ENCODE peak calls at places on chromosomes 7 and 10, in four cellular contexts. One of them, this sample, is unnamed.

GRCh38 chr10:124669824-124670654 is 74.1 kb downstream of the FAM53B start:
- DNase-seq in GM23338: no peak
- DNase-seq in PC-3: no peak
- DNase-seq in astrocyte of the spinal cord: no peak
- DNase-seq in this sample: no peak

GRCh38 chr7:129203050-129203741 is 14.8 kb downstream of the SMO start:
- DNase-seq in GM23338: no peak
- DNase-seq in PC-3: no peak
- DNase-seq in astrocyte of the spinal cord: no peak
- DNase-seq in this sample: no peak

GRCh38 chr10:79202188-79203013 is 133.6 kb downstream of the ZMIZ1 start:
- DNase-seq in GM23338: peak
- DNase-seq in PC-3: peak
- DNase-seq in astrocyte of the spinal cord: peak
- DNase-seq in this sample: peak

GRCh38 chr10:99172130-99172738 is 63.4 kb downstream of the HPSE2 start:
- DNase-seq in GM23338: peak
- DNase-seq in PC-3: peak
- DNase-seq in astrocyte of the spinal cord: peak
- DNase-seq in this sample: peak

GRCh38 chr10:50422259-50422658 is 170.9 kb upstream of the ASAH2 start:
- DNase-seq in GM23338: no peak
- DNase-seq in PC-3: peak
- DNase-seq in astrocyte of the spinal cord: no peak
- DNase-seq in this sample: no peak

GRCh38 chr10:122141821-122142651 is 129.1 kb upstream of the BTBD16 start:
- DNase-seq in GM23338: no peak
- DNase-seq in PC-3: peak
- DNase-seq in astrocyte of the spinal cord: peak
- DNase-seq in this sample: no peak

GRCh38 chr7:19239951-19240350 is 94.7 kb upstream of the FERD3L start:
- DNase-seq in GM23338: no peak
- DNase-seq in PC-3: no peak
- DNase-seq in astrocyte of the spinal cord: no peak
- DNase-seq in this sample: no peak

GRCh38 chr7:123431075-123431614 is 103.2 kb downstream of the IQUB start:
- DNase-seq in GM23338: peak
- DNase-seq in PC-3: no peak
- DNase-seq in astrocyte of the spinal cord: no peak
- DNase-seq in this sample: no peak

GRCh38 chr7:1925349-1925748 is 255.3 kb downstream of the ELFN1 start:
- DNase-seq in GM23338: peak
- DNase-seq in PC-3: peak
- DNase-seq in astrocyte of the spinal cord: no peak
- DNase-seq in this sample: no peak

GRCh38 chr10:17161788-17162187 is 32.2 kb upstream of the CUBN start:
- DNase-seq in GM23338: no peak
- DNase-seq in PC-3: no peak
- DNase-seq in astrocyte of the spinal cord: no peak
- DNase-seq in this sample: no peak

GRCh38 chr10:103492655-103493261 is 747 bp upstream of the NEURL1 start:
- DNase-seq in GM23338: no peak
- DNase-seq in PC-3: no peak
- DNase-seq in astrocyte of the spinal cord: no peak
- DNase-seq in this sample: no peak

GRCh38 chr10:110376021-110376773 is 71.5 kb upstream of the SMNDC1 start:
- DNase-seq in GM23338: no peak
- DNase-seq in PC-3: no peak
- DNase-seq in astrocyte of the spinal cord: no peak
- DNase-seq in this sample: no peak

GRCh38 chr10:597976-598375 is 91.5 kb downstream of the DIP2C start:
- DNase-seq in GM23338: no peak
- DNase-seq in PC-3: no peak
- DNase-seq in astrocyte of the spinal cord: no peak
- DNase-seq in this sample: no peak

GRCh38 chr7:82740246-82740848 is 296.8 kb upstream of the CACNA2D1 start:
- DNase-seq in GM23338: peak
- DNase-seq in PC-3: peak
- DNase-seq in astrocyte of the spinal cord: peak
- DNase-seq in this sample: peak

GRCh38 chr10:117783698-117784395 is 241.3 kb downstream of the EMX2 start:
- DNase-seq in GM23338: no peak
- DNase-seq in PC-3: no peak
- DNase-seq in astrocyte of the spinal cord: no peak
- DNase-seq in this sample: no peak

GRCh38 chr10:117782276-117782675 is 239.7 kb downstream of the EMX2 start:
- DNase-seq in GM23338: no peak
- DNase-seq in PC-3: no peak
- DNase-seq in astrocyte of the spinal cord: no peak
- DNase-seq in this sample: no peak

GRCh38 chr10:117778241-117778640 is 235.7 kb downstream of the EMX2 start:
- DNase-seq in GM23338: no peak
- DNase-seq in PC-3: no peak
- DNase-seq in astrocyte of the spinal cord: no peak
- DNase-seq in this sample: no peak

GRCh38 chr10:117780411-117780810 is 237.9 kb downstream of the EMX2 start:
- DNase-seq in GM23338: no peak
- DNase-seq in PC-3: no peak
- DNase-seq in astrocyte of the spinal cord: no peak
- DNase-seq in this sample: no peak

DNA sequence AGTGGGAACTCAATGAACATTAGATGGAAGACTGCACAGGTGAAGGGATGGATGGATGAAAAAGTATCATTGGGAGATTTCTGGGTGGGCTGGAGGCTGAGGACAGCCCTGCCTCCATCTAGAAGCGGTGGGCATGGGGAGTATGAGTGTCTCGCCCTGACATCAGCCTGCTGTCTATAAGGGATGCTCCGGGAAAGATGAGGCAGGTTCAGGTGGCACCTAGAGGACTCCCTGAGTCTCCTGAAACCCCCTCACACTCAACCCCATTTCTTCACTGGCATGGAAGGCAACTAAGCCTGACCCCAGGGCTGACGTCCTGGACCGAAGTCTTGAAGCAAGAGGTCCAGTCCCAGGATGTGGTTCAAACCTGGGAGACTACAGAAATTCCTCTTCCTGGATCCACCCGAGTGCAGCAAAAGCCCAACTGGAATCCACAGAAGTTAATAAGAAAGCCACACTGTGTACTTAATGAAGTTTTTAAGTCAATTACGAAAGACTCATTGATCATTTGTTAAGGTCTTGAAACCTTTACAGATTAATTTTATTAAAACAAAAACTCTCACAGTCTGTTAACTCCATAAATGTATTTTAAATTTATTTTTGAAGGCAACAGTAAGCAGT is 238.8 kb downstream of the EMX2 start:
- DNase-seq in GM23338: no peak
- DNase-seq in PC-3: no peak
- DNase-seq in astrocyte of the spinal cord: no peak
- DNase-seq in this sample: no peak
- H3K4me3 ChIP-seq in GM23338: no peak
- H3K4me3 ChIP-seq in PC-3: no peak
- H3K4me3 ChIP-seq in astrocyte of the spinal cord: no peak
- H3K4me3 ChIP-seq in this sample: no peak

DNA sequence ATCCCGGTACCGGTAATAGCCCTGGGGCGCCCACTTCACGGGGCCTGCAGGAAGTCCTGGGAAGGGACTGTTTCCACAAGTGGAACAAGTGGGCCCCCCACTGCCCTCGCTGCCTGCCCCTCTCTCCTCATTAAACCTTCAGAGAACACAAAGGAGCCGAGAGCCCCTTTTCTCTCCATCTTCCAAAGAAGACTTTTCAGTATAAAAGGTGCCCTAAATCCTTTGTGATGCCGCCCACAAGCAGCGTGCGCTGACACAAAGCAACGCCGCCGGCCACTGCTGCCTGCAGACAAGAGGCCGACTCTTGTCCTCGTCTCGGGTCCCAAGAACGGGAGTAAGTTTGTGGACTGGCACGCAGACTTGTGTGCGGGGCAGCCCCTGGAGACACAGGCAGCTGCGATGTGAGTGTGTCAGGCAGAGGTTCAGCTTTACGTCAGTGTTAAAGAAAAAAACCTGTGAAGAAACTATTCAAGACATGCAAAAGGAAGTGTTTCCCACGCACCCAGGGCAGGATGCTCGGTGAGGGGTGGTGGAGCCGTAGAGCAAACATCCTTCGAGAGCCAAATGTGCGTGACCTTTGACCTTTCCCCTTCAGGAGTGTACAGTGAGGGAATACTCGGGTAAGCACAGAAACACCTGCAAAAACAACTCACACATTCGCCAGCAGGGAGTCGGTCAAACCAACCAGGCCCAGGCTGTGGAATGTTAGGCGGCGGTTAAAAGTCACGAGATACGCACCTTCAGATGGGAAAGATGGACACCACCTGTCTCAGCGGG is 118.2 kb downstream of the VIPR2 start:
- DNase-seq in GM23338: peak
- DNase-seq in PC-3: no peak
- DNase-seq in astrocyte of the spinal cord: peak
- DNase-seq in this sample: no peak
- TF ChIP-seq CTCF in GM23338: no peak
- TF ChIP-seq CTCF in PC-3: no peak
- TF ChIP-seq CTCF in astrocyte of the spinal cord: no peak
- TF ChIP-seq CTCF in this sample: no peak

DNA sequence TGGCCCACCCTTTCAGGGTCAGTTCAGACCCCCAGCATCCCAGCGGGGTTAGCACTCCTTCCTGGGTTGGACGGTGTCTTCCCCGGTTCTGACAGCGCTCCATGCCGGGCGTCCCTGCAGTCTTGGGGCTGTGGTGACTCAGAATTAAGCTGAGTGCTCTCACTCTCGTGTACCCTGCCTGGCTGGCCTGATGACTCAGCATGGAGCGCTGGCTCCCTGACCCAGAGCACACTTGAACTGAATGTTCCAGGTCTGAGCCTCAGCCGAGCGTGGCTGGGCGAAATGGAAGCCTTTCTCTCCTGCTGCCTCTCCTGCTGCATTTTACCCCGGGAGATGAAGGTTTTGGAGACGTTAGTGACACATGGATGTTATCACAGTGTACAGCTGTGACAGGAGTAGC is 7.1 kb downstream of the BAG3 start:
- DNase-seq in GM23338: peak
- DNase-seq in PC-3: peak
- DNase-seq in astrocyte of the spinal cord: peak
- DNase-seq in this sample: peak
- H3K4me3 ChIP-seq in GM23338: no peak
- H3K4me3 ChIP-seq in PC-3: peak
- H3K4me3 ChIP-seq in astrocyte of the spinal cord: no peak
- H3K4me3 ChIP-seq in this sample: peak

GRCh38 chr10:126097558-126098215 is 201.3 kb downstream of the FANK1 start:
- DNase-seq in GM23338: peak
- DNase-seq in PC-3: no peak
- DNase-seq in astrocyte of the spinal cord: no peak
- DNase-seq in this sample: no peak
- TF ChIP-seq CTCF in GM23338: peak
- TF ChIP-seq CTCF in PC-3: peak
- TF ChIP-seq CTCF in astrocyte of the spinal cord: peak
- TF ChIP-seq CTCF in this sample: no peak

DNA sequence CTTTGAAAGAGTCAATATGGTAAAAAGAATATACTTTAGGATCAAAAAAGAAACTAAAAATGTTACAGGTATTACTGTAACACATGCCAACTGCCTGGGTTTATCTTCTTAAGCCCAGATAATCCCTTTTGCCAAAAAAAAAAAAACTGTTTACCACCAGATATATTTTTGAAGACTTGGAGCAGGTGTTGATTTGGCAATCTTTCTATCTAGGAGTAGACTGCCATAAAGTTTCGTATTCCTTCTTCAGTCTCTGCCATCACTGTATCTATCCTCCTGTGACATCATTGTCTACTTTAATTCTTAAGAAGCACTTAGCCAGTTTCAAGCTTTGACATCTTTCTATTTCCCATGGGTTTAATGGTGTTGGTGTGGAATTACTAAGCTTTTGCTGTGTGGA is 161.0 kb downstream of the ST7 start:
- DNase-seq in GM23338: no peak
- DNase-seq in PC-3: no peak
- DNase-seq in astrocyte of the spinal cord: no peak
- DNase-seq in this sample: no peak
- H3K4me3 ChIP-seq in GM23338: no peak
- H3K4me3 ChIP-seq in PC-3: no peak
- H3K4me3 ChIP-seq in astrocyte of the spinal cord: no peak
- H3K4me3 ChIP-seq in this sample: no peak

DNA sequence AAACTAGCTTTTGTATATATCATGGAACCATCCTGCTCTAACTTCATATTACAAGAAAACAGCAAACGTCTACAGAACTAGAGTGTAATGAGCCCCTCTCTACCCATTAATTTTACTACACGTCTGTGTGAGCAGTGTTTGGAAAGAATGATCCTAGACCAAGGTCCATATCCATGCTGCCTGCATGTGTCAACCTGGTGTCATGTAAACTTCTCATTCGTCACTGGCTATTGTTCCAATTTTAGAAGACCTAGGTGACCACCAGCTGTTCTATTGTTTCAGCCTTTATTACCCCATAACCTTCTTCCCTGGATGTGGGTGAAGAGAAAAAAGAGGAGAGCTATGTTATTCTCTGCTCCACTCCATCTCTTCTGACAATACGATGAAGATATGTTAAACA is 77.1 kb downstream of the CREM start:
- DNase-seq in GM23338: no peak
- DNase-seq in PC-3: no peak
- DNase-seq in astrocyte of the spinal cord: no peak
- DNase-seq in this sample: no peak
- TF ChIP-seq CTCF in GM23338: no peak
- TF ChIP-seq CTCF in PC-3: no peak
- TF ChIP-seq CTCF in astrocyte of the spinal cord: no peak
- TF ChIP-seq CTCF in this sample: no peak

GRCh38 chr10:8044908-8045727 is 9.4 kb upstream of the GATA3 start:
- DNase-seq in GM23338: peak
- DNase-seq in PC-3: no peak
- DNase-seq in astrocyte of the spinal cord: no peak
- DNase-seq in this sample: no peak
- H3K4me3 ChIP-seq in GM23338: peak
- H3K4me3 ChIP-seq in PC-3: no peak
- H3K4me3 ChIP-seq in astrocyte of the spinal cord: no peak
- H3K4me3 ChIP-seq in this sample: peak

GRCh38 chr7:27143022-27143949 is at the start of gene HOXA5:
- DNase-seq in GM23338: peak
- DNase-seq in PC-3: no peak
- DNase-seq in astrocyte of the spinal cord: peak
- DNase-seq in this sample: peak
- TF ChIP-seq CTCF in GM23338: peak
- TF ChIP-seq CTCF in PC-3: no peak
- TF ChIP-seq CTCF in astrocyte of the spinal cord: peak
- TF ChIP-seq CTCF in this sample: peak

This sample was measured in fibroblast of pulmonary artery.